ENCODE peak calls at places on chromosomes 16 and 17, in five cellular contexts. F, X, C, E and A are unnamed samples.
A peak's percentile ranks its signal among the peaks of the same experiment; 100 is the strongest.

GRCh38 chr17:16444258-16444886 is 29.0 kb downstream of the TRPV2 start:
- DNase-seq in C (peak; percentile 27), E (no peak), X (no peak), F (no peak), A (peak; percentile 34)

GRCh38 chr17:12918132-12918531 is 99.7 kb downstream of the ELAC2 start:
- DNase-seq in E (no peak), X (no peak), F (no peak), C (no peak), A (no peak)

GRCh38 chr17:72125742-72126141 is 4.9 kb downstream of the SOX9 start:
- DNase-seq in C (no peak), X (no peak), E (no peak), F (no peak), A (no peak)

GRCh38 chr16:31869511-31870201 is 4.0 kb upstream of the ZNF267 start:
- DNase-seq in X (no peak), C (peak; percentile 100), F (peak; percentile 61), E (peak; percentile 2), A (no peak)

GRCh38 chr17:65920996-65921395 is 270.9 kb downstream of the CEP112 start:
- DNase-seq in X (no peak), E (no peak), C (no peak), F (no peak), A (no peak)

GRCh38 chr16:16021988-16022682 is 72.7 kb downstream of the ABCC1 start:
- DNase-seq in F (peak; percentile 93), C (no peak), X (peak; percentile 39), E (peak; percentile 12), A (peak; percentile 96)

GRCh38 chr17:29555840-29556239 is 11.0 kb downstream of the ABHD15 start:
- DNase-seq in E (no peak), C (no peak), X (no peak), F (no peak), A (no peak)

GRCh38 chr17:7186241-7186640 is 7.1 kb upstream of the ASGR1 start:
- DNase-seq in X (no peak), E (no peak), F (no peak), C (peak; percentile 6), A (no peak)

GRCh38 chr17:34980681-34981537 is 597 bp downstream of the LIG3 start:
- DNase-seq in C (peak; percentile 93), X (peak; percentile 83), E (peak; percentile 81), F (peak; percentile 69), A (peak; percentile 74)

GRCh38 chr17:5050281-5050680 is 15.1 kb upstream of the SLC52A1 start:
- DNase-seq in F (no peak), E (no peak), C (no peak), X (no peak), A (no peak)

GRCh38 chr17:691423-691822 is 23.2 kb downstream of the VPS53 start:
- DNase-seq in E (no peak), F (no peak), C (no peak), X (no peak), A (no peak)

GRCh38 chr17:48547839-48548686 is 3.2 kb upstream of the HOXB2 start:
- DNase-seq in F (no peak), C (no peak), X (no peak), E (peak; percentile 80), A (no peak)

GRCh38 chr17:48510761-48511604 is 19.8 kb downstream of the HOXB1 start:
- DNase-seq in E (no peak), C (no peak), X (no peak), F (no peak), A (no peak)

GRCh38 chr16:35188288-35189155 is 1729.1 kb downstream of the TP53TG3F start:
- DNase-seq in F (no peak), E (no peak), C (no peak), X (no peak), A (no peak)

GRCh38 chr16:71723537-71724319 is 773 bp downstream of the PHLPP2 start:
- DNase-seq in E (peak; percentile 46), F (peak; percentile 69), X (peak; percentile 67), C (peak; percentile 68), A (peak; percentile 85)

GRCh38 chr17:57849163-57849873 is 526 bp downstream of the MRPS23 start:
- DNase-seq in C (no peak), X (no peak), F (no peak), E (no peak), A (no peak)

GRCh38 chr16:51952500-51952899 is 594.4 kb downstream of the TOX3 start:
- DNase-seq in X (no peak), F (no peak), E (no peak), C (no peak), A (no peak)

GRCh38 chr17:68658999-68659780 is 58.0 kb upstream of the FAM20A start:
- DNase-seq in F (no peak), C (no peak), X (no peak), E (no peak), A (no peak)

GRCh38 chr17:79527286-79527685 is 83.6 kb downstream of the RBFOX3 start:
- DNase-seq in E (no peak), X (no peak), F (no peak), C (no peak), A (no peak)

GRCh38 chr17:48561894-48562810 is 16.0 kb downstream of the HOXB4 start:
- DNase-seq in X (peak; percentile 15), E (no peak), F (no peak), C (no peak), A (no peak)

GRCh38 chr17:22409160-22409751 is 716.9 kb downstream of the KCNJ18 start:
- DNase-seq in X (no peak), E (no peak), C (no peak), F (no peak), A (no peak)

GRCh38 chr16:75377971-75378386 is 55.3 kb downstream of the CFDP1 start:
- DNase-seq in X (no peak), F (no peak), C (no peak), E (no peak), A (no peak)

GRCh38 chr16:50210266-50211038 is 55.9 kb upstream of the ADCY7 start:
- DNase-seq in C (peak; percentile 90), E (peak; percentile 19), F (peak; percentile 76), X (peak; percentile 61), A (peak; percentile 81)

GRCh38 chr17:42049834-42050359 is 504 bp downstream of the C17orf113 start:
- DNase-seq in E (peak; percentile 14), F (no peak), C (no peak), X (no peak), A (no peak)

GRCh38 chr17:76586741-76587487 is 1.3 kb upstream of the ST6GALNAC2 start:
- DNase-seq in E (peak; percentile 13), C (no peak), X (peak; percentile 82), F (no peak), A (no peak)

GRCh38 chr17:80114758-80115157 is 13.4 kb downstream of the GAA start:
- DNase-seq in C (no peak), E (no peak), X (no peak), F (no peak), A (no peak)